ENCODE peak calls at places on chromosome 18, in six cellular contexts. One of them, this sample, is unnamed.

GRCh38 chr18:34544930-34545329 is 165.2 kb upstream of the DTNA start:
- DNase-seq in stimulated activated CD4-positive, alpha-beta T cell treated with anti-CD3 and anti-CD28 coated beads, Interleukin-12 subunit alpha, Interleukin-12 subunit beta, amount 100 ng/mL, for 48 hours: no peak
- DNase-seq in sigmoid colon: no peak
- DNase-seq in activated CD8-positive, alpha-beta memory T cell treated with anti-CD3 and anti-CD28 coated beads, Interleukin-2, amount 50 U/mL, for 48 hours: no peak
- DNase-seq in NCI-H748 treated with DMSO at 0.1 percent for 48 hours: no peak
- DNase-seq in AG09309: no peak
- DNase-seq in this sample: peak

GRCh38 chr18:32049393-32050161 is 31.0 kb downstream of the RNF125 start:
- DNase-seq in sigmoid colon: no peak
- DNase-seq in activated CD8-positive, alpha-beta memory T cell treated with anti-CD3 and anti-CD28 coated beads, Interleukin-2, amount 50 U/mL, for 48 hours: no peak
- DNase-seq in stimulated activated CD4-positive, alpha-beta T cell treated with anti-CD3 and anti-CD28 coated beads, Interleukin-12 subunit alpha, Interleukin-12 subunit beta, amount 100 ng/mL, for 48 hours: peak
- DNase-seq in AG09309: no peak
- DNase-seq in NCI-H748 treated with DMSO at 0.1 percent for 48 hours: no peak
- DNase-seq in this sample: no peak

GRCh38 chr18:56197460-56197859 is 440.9 kb downstream of the TXNL1 start:
- DNase-seq in stimulated activated CD4-positive, alpha-beta T cell treated with anti-CD3 and anti-CD28 coated beads, Interleukin-12 subunit alpha, Interleukin-12 subunit beta, amount 100 ng/mL, for 48 hours: no peak
- DNase-seq in activated CD8-positive, alpha-beta memory T cell treated with anti-CD3 and anti-CD28 coated beads, Interleukin-2, amount 50 U/mL, for 48 hours: no peak
- DNase-seq in sigmoid colon: no peak
- DNase-seq in AG09309: no peak
- DNase-seq in NCI-H748 treated with DMSO at 0.1 percent for 48 hours: no peak
- DNase-seq in this sample: no peak

GRCh38 chr18:22422909-22423548 is 5.3 kb upstream of the CTAGE1 start:
- DNase-seq in AG09309: peak
- DNase-seq in NCI-H748 treated with DMSO at 0.1 percent for 48 hours: no peak
- DNase-seq in stimulated activated CD4-positive, alpha-beta T cell treated with anti-CD3 and anti-CD28 coated beads, Interleukin-12 subunit alpha, Interleukin-12 subunit beta, amount 100 ng/mL, for 48 hours: no peak
- DNase-seq in sigmoid colon: no peak
- DNase-seq in activated CD8-positive, alpha-beta memory T cell treated with anti-CD3 and anti-CD28 coated beads, Interleukin-2, amount 50 U/mL, for 48 hours: no peak
- DNase-seq in this sample: no peak

GRCh38 chr18:3703732-3704176 is 253.8 kb downstream of the TGIF1 start:
- DNase-seq in AG09309: peak
- DNase-seq in NCI-H748 treated with DMSO at 0.1 percent for 48 hours: peak
- DNase-seq in sigmoid colon: no peak
- DNase-seq in activated CD8-positive, alpha-beta memory T cell treated with anti-CD3 and anti-CD28 coated beads, Interleukin-2, amount 50 U/mL, for 48 hours: no peak
- DNase-seq in stimulated activated CD4-positive, alpha-beta T cell treated with anti-CD3 and anti-CD28 coated beads, Interleukin-12 subunit alpha, Interleukin-12 subunit beta, amount 100 ng/mL, for 48 hours: peak
- DNase-seq in this sample: peak

GRCh38 chr18:73381361-73382031 is 513.7 kb upstream of the NETO1 start:
- DNase-seq in sigmoid colon: no peak
- DNase-seq in NCI-H748 treated with DMSO at 0.1 percent for 48 hours: no peak
- DNase-seq in stimulated activated CD4-positive, alpha-beta T cell treated with anti-CD3 and anti-CD28 coated beads, Interleukin-12 subunit alpha, Interleukin-12 subunit beta, amount 100 ng/mL, for 48 hours: no peak
- DNase-seq in AG09309: no peak
- DNase-seq in activated CD8-positive, alpha-beta memory T cell treated with anti-CD3 and anti-CD28 coated beads, Interleukin-2, amount 50 U/mL, for 48 hours: no peak
- DNase-seq in this sample: no peak

GRCh38 chr18:47844828-47845227 is 85.6 kb downstream of the SMAD2 start:
- DNase-seq in sigmoid colon: no peak
- DNase-seq in NCI-H748 treated with DMSO at 0.1 percent for 48 hours: no peak
- DNase-seq in activated CD8-positive, alpha-beta memory T cell treated with anti-CD3 and anti-CD28 coated beads, Interleukin-2, amount 50 U/mL, for 48 hours: no peak
- DNase-seq in AG09309: no peak
- DNase-seq in stimulated activated CD4-positive, alpha-beta T cell treated with anti-CD3 and anti-CD28 coated beads, Interleukin-12 subunit alpha, Interleukin-12 subunit beta, amount 100 ng/mL, for 48 hours: no peak
- DNase-seq in this sample: no peak

GRCh38 chr18:77001041-77001440 is 131.5 kb downstream of the MBP start:
- DNase-seq in NCI-H748 treated with DMSO at 0.1 percent for 48 hours: no peak
- DNase-seq in sigmoid colon: no peak
- DNase-seq in activated CD8-positive, alpha-beta memory T cell treated with anti-CD3 and anti-CD28 coated beads, Interleukin-2, amount 50 U/mL, for 48 hours: no peak
- DNase-seq in AG09309: no peak
- DNase-seq in stimulated activated CD4-positive, alpha-beta T cell treated with anti-CD3 and anti-CD28 coated beads, Interleukin-12 subunit alpha, Interleukin-12 subunit beta, amount 100 ng/mL, for 48 hours: no peak
- DNase-seq in this sample: no peak

GRCh38 chr18:42201137-42201536 is 246.1 kb downstream of the PIK3C3 start:
- DNase-seq in activated CD8-positive, alpha-beta memory T cell treated with anti-CD3 and anti-CD28 coated beads, Interleukin-2, amount 50 U/mL, for 48 hours: no peak
- DNase-seq in AG09309: no peak
- DNase-seq in NCI-H748 treated with DMSO at 0.1 percent for 48 hours: no peak
- DNase-seq in stimulated activated CD4-positive, alpha-beta T cell treated with anti-CD3 and anti-CD28 coated beads, Interleukin-12 subunit alpha, Interleukin-12 subunit beta, amount 100 ng/mL, for 48 hours: no peak
- DNase-seq in sigmoid colon: no peak
- DNase-seq in this sample: no peak

GRCh38 chr18:78678318-78678695 is 301.3 kb upstream of the SALL3 start:
- DNase-seq in AG09309: no peak
- DNase-seq in stimulated activated CD4-positive, alpha-beta T cell treated with anti-CD3 and anti-CD28 coated beads, Interleukin-12 subunit alpha, Interleukin-12 subunit beta, amount 100 ng/mL, for 48 hours: no peak
- DNase-seq in NCI-H748 treated with DMSO at 0.1 percent for 48 hours: no peak
- DNase-seq in sigmoid colon: no peak
- DNase-seq in activated CD8-positive, alpha-beta memory T cell treated with anti-CD3 and anti-CD28 coated beads, Interleukin-2, amount 50 U/mL, for 48 hours: no peak
- DNase-seq in this sample: no peak

GRCh38 chr18:48790226-48790863 is 160.4 kb downstream of the SMAD7 start:
- DNase-seq in AG09309: no peak
- DNase-seq in NCI-H748 treated with DMSO at 0.1 percent for 48 hours: no peak
- DNase-seq in stimulated activated CD4-positive, alpha-beta T cell treated with anti-CD3 and anti-CD28 coated beads, Interleukin-12 subunit alpha, Interleukin-12 subunit beta, amount 100 ng/mL, for 48 hours: no peak
- DNase-seq in sigmoid colon: peak
- DNase-seq in activated CD8-positive, alpha-beta memory T cell treated with anti-CD3 and anti-CD28 coated beads, Interleukin-2, amount 50 U/mL, for 48 hours: no peak
- DNase-seq in this sample: no peak

GRCh38 chr18:69755856-69756496 is 191.7 kb downstream of the CD226 start:
- DNase-seq in AG09309: no peak
- DNase-seq in NCI-H748 treated with DMSO at 0.1 percent for 48 hours: no peak
- DNase-seq in activated CD8-positive, alpha-beta memory T cell treated with anti-CD3 and anti-CD28 coated beads, Interleukin-2, amount 50 U/mL, for 48 hours: no peak
- DNase-seq in sigmoid colon: no peak
- DNase-seq in stimulated activated CD4-positive, alpha-beta T cell treated with anti-CD3 and anti-CD28 coated beads, Interleukin-12 subunit alpha, Interleukin-12 subunit beta, amount 100 ng/mL, for 48 hours: no peak
- DNase-seq in this sample: no peak